ENCODE peak calls at places on chromosomes 2 and 18, in ten cellular contexts. One of them, this sample, is unnamed. For H3K4me1, the result is how much of the 10 kb centered on the place peaks cover.

GRCh38 chr2:23503682-23504081 is 118.7 kb downstream of the KLHL29 start:
- DNase-seq in ovary: no peak
- DNase-seq in kidney: peak
- DNase-seq in SJSA1: no peak
- DNase-seq in Karpas-422: no peak
- DNase-seq in astrocyte: no peak
- DNase-seq in H1: no peak
- DNase-seq in tibial nerve: no peak
- DNase-seq in heart left ventricle: no peak
- DNase-seq in sigmoid colon: no peak
- DNase-seq in this sample: no peak

GRCh38 chr2:184452907-184453306 is 145.4 kb upstream of the ZNF804A start:
- DNase-seq in kidney: no peak
- DNase-seq in tibial nerve: no peak
- DNase-seq in SJSA1: no peak
- DNase-seq in astrocyte: no peak
- DNase-seq in H1: no peak
- DNase-seq in sigmoid colon: no peak
- DNase-seq in ovary: no peak
- DNase-seq in Karpas-422: no peak
- DNase-seq in heart left ventricle: no peak
- DNase-seq in this sample: no peak

GRCh38 chr2:203740741-203741363 is 34.4 kb downstream of the CD28 start:
- DNase-seq in SJSA1: no peak
- DNase-seq in ovary: no peak
- DNase-seq in Karpas-422: no peak
- DNase-seq in sigmoid colon: no peak
- DNase-seq in kidney: no peak
- DNase-seq in tibial nerve: no peak
- DNase-seq in heart left ventricle: no peak
- DNase-seq in astrocyte: peak
- DNase-seq in H1: no peak
- DNase-seq in this sample: no peak

GRCh38 chr18:69528439-69528838 is 127.8 kb downstream of the DOK6 start:
- DNase-seq in H1: no peak
- DNase-seq in SJSA1: no peak
- DNase-seq in astrocyte: peak
- DNase-seq in kidney: no peak
- DNase-seq in Karpas-422: no peak
- DNase-seq in sigmoid colon: no peak
- DNase-seq in heart left ventricle: no peak
- DNase-seq in ovary: no peak
- DNase-seq in tibial nerve: no peak
- DNase-seq in this sample: no peak

GRCh38 chr2:157312866-157313486 is 12.6 kb downstream of the ERMN start:
- DNase-seq in kidney: no peak
- DNase-seq in sigmoid colon: no peak
- DNase-seq in astrocyte: no peak
- DNase-seq in SJSA1: no peak
- DNase-seq in H1: no peak
- DNase-seq in ovary: no peak
- DNase-seq in Karpas-422: no peak
- DNase-seq in heart left ventricle: no peak
- DNase-seq in tibial nerve: no peak
- DNase-seq in this sample: no peak

GRCh38 chr2:50419778-50420177 is 612.2 kb downstream of the NRXN1 start:
- DNase-seq in SJSA1: no peak
- DNase-seq in sigmoid colon: no peak
- DNase-seq in kidney: no peak
- DNase-seq in heart left ventricle: no peak
- DNase-seq in tibial nerve: no peak
- DNase-seq in ovary: no peak
- DNase-seq in Karpas-422: no peak
- DNase-seq in H1: no peak
- DNase-seq in astrocyte: no peak
- DNase-seq in this sample: no peak

GRCh38 chr2:222819722-222820333 is 41.0 kb upstream of the ACSL3 start:
- DNase-seq in SJSA1: no peak
- DNase-seq in tibial nerve: no peak
- DNase-seq in heart left ventricle: no peak
- DNase-seq in sigmoid colon: no peak
- DNase-seq in Karpas-422: no peak
- DNase-seq in ovary: no peak
- DNase-seq in kidney: no peak
- DNase-seq in H1: no peak
- DNase-seq in astrocyte: peak
- DNase-seq in this sample: no peak

GRCh38 chr18:63148449-63149199 is 170.9 kb downstream of the BCL2 start:
- DNase-seq in ovary: peak
- DNase-seq in tibial nerve: no peak
- DNase-seq in astrocyte: peak
- DNase-seq in heart left ventricle: no peak
- DNase-seq in Karpas-422: no peak
- DNase-seq in sigmoid colon: peak
- DNase-seq in SJSA1: peak
- DNase-seq in H1: no peak
- DNase-seq in kidney: no peak
- DNase-seq in this sample: no peak

GRCh38 chr2:144660518-144661316 is 140.8 kb upstream of the ZEB2 start:
- DNase-seq in SJSA1: peak
- DNase-seq in heart left ventricle: no peak
- DNase-seq in H1: no peak
- DNase-seq in Karpas-422: no peak
- DNase-seq in astrocyte: peak
- DNase-seq in tibial nerve: no peak
- DNase-seq in ovary: no peak
- DNase-seq in sigmoid colon: no peak
- DNase-seq in kidney: no peak
- DNase-seq in this sample: no peak

GRCh38 chr2:33033524-33034150 is 86.9 kb downstream of the LTBP1 start:
- DNase-seq in astrocyte: peak
- DNase-seq in heart left ventricle: no peak
- DNase-seq in ovary: no peak
- DNase-seq in SJSA1: peak
- DNase-seq in H1: no peak
- DNase-seq in sigmoid colon: no peak
- DNase-seq in kidney: no peak
- DNase-seq in tibial nerve: no peak
- DNase-seq in Karpas-422: no peak
- DNase-seq in this sample: no peak

GRCh38 chr18:13577091-13577697 is 149.2 kb downstream of the FAM210A start:
- DNase-seq in ovary: no peak
- DNase-seq in astrocyte: peak
- DNase-seq in kidney: no peak
- DNase-seq in Karpas-422: peak
- DNase-seq in sigmoid colon: no peak
- DNase-seq in heart left ventricle: no peak
- DNase-seq in H1: no peak
- DNase-seq in tibial nerve: no peak
- DNase-seq in SJSA1: no peak
- DNase-seq in this sample: no peak

GRCh38 chr2:63035686-63036085 is 14.9 kb upstream of the OTX1 start:
- DNase-seq in Karpas-422: no peak
- DNase-seq in heart left ventricle: no peak
- DNase-seq in astrocyte: no peak
- DNase-seq in ovary: no peak
- DNase-seq in H1: no peak
- DNase-seq in sigmoid colon: no peak
- DNase-seq in SJSA1: no peak
- DNase-seq in tibial nerve: no peak
- DNase-seq in kidney: no peak
- DNase-seq in this sample: no peak

GRCh38 chr18:37452697-37453385 is 112.8 kb downstream of the CELF4 start:
- DNase-seq in ovary: peak
- DNase-seq in heart left ventricle: no peak
- DNase-seq in sigmoid colon: no peak
- DNase-seq in H1: no peak
- DNase-seq in astrocyte: peak
- DNase-seq in Karpas-422: no peak
- DNase-seq in kidney: no peak
- DNase-seq in tibial nerve: no peak
- DNase-seq in SJSA1: no peak
- DNase-seq in this sample: no peak

GRCh38 chr2:64750001-64750816 is 96.5 kb upstream of the SERTAD2 start:
- DNase-seq in Karpas-422: peak
- DNase-seq in SJSA1: no peak
- DNase-seq in sigmoid colon: peak
- DNase-seq in heart left ventricle: peak
- DNase-seq in tibial nerve: peak
- DNase-seq in H1: no peak
- DNase-seq in ovary: peak
- DNase-seq in kidney: peak
- DNase-seq in astrocyte: peak
- DNase-seq in this sample: peak

GRCh38 chr2:147818741-147819140 is 26.1 kb upstream of the ACVR2A start:
- DNase-seq in astrocyte: peak
- DNase-seq in H1: no peak
- DNase-seq in tibial nerve: no peak
- DNase-seq in kidney: no peak
- DNase-seq in ovary: no peak
- DNase-seq in heart left ventricle: no peak
- DNase-seq in SJSA1: no peak
- DNase-seq in sigmoid colon: no peak
- DNase-seq in Karpas-422: no peak
- DNase-seq in this sample: no peak

GRCh38 chr2:44005831-44006230 is 10.0 kb upstream of the LRPPRC start:
- DNase-seq in ovary: no peak
- DNase-seq in tibial nerve: no peak
- DNase-seq in SJSA1: no peak
- DNase-seq in H1: no peak
- DNase-seq in kidney: no peak
- DNase-seq in Karpas-422: no peak
- DNase-seq in heart left ventricle: no peak
- DNase-seq in astrocyte: peak
- DNase-seq in sigmoid colon: no peak
- DNase-seq in this sample: no peak

GRCh38 chr2:96856776-96857673 is 791 bp downstream of the ANKRD39 start:
- DNase-seq in tibial nerve: no peak
- DNase-seq in sigmoid colon: peak
- DNase-seq in SJSA1: peak
- DNase-seq in kidney: peak
- DNase-seq in ovary: no peak
- DNase-seq in H1: no peak
- DNase-seq in astrocyte: no peak
- DNase-seq in heart left ventricle: peak
- DNase-seq in Karpas-422: peak
- DNase-seq in this sample: no peak

GRCh38 chr2:17184512-17184911 is 333.7 kb downstream of the RAD51AP2 start:
- DNase-seq in SJSA1: no peak
- DNase-seq in heart left ventricle: no peak
- DNase-seq in sigmoid colon: no peak
- DNase-seq in Karpas-422: no peak
- DNase-seq in ovary: no peak
- DNase-seq in tibial nerve: no peak
- DNase-seq in astrocyte: no peak
- DNase-seq in H1: no peak
- DNase-seq in kidney: no peak
- DNase-seq in this sample: no peak

GRCh38 chr2:20069756-20070155 is 18.3 kb upstream of the LAPTM4A start:
- DNase-seq in SJSA1: no peak
- DNase-seq in sigmoid colon: no peak
- DNase-seq in Karpas-422: no peak
- DNase-seq in heart left ventricle: no peak
- DNase-seq in astrocyte: no peak
- DNase-seq in ovary: no peak
- DNase-seq in kidney: no peak
- DNase-seq in tibial nerve: no peak
- DNase-seq in H1: no peak
- DNase-seq in this sample: no peak
- H3K4me1 ChIP-seq in SJSA1: half or more
- H3K4me1 ChIP-seq in sigmoid colon: half or more
- H3K4me1 ChIP-seq in Karpas-422: under half
- H3K4me1 ChIP-seq in heart left ventricle: under half
- H3K4me1 ChIP-seq in astrocyte: under half
- H3K4me1 ChIP-seq in ovary: under half
- H3K4me1 ChIP-seq in kidney: under half
- H3K4me1 ChIP-seq in tibial nerve: under half
- H3K4me1 ChIP-seq in H1: under half
- H3K4me1 ChIP-seq in this sample: under half

GRCh38 chr2:55922488-55922887 is 1.1 kb downstream of the EFEMP1 start:
- DNase-seq in astrocyte: peak
- DNase-seq in heart left ventricle: no peak
- DNase-seq in Karpas-422: no peak
- DNase-seq in SJSA1: no peak
- DNase-seq in H1: no peak
- DNase-seq in ovary: peak
- DNase-seq in tibial nerve: no peak
- DNase-seq in kidney: no peak
- DNase-seq in sigmoid colon: no peak
- DNase-seq in this sample: no peak
- H3K4me3 ChIP-seq in astrocyte: peak
- H3K4me3 ChIP-seq in heart left ventricle: peak
- H3K4me3 ChIP-seq in Karpas-422: no peak
- H3K4me3 ChIP-seq in SJSA1: peak
- H3K4me3 ChIP-seq in H1: peak
- H3K4me3 ChIP-seq in ovary: peak
- H3K4me3 ChIP-seq in tibial nerve: peak
- H3K4me3 ChIP-seq in kidney: peak
- H3K4me3 ChIP-seq in sigmoid colon: peak
- H3K4me3 ChIP-seq in this sample: peak

DNA sequence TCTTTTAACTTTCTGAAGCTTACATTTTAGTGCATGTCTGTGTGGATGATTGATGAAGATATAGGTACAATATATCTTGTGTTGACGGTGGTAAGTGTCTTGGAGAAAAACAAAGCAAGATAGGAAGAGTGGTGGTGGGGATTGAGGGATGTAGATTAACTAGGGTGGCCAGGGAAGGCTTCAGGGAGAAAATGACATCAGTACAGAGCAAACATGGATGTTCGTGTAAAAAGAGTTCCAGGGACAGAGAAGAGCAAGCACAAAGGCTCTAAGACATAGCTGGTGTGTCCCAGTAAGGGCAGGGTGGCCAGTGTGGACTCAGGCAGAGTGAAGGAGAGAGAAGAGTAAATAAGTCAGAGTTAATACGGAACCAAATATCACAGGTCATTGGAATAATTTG is 2.7 kb upstream of the CERS6 start:
- DNase-seq in SJSA1: no peak
- DNase-seq in tibial nerve: no peak
- DNase-seq in astrocyte: no peak
- DNase-seq in Karpas-422: no peak
- DNase-seq in ovary: no peak
- DNase-seq in heart left ventricle: no peak
- DNase-seq in sigmoid colon: no peak
- DNase-seq in H1: no peak
- DNase-seq in kidney: no peak
- DNase-seq in this sample: no peak
- H3K4me1 ChIP-seq in SJSA1: under half
- H3K4me1 ChIP-seq in tibial nerve: under half
- H3K4me1 ChIP-seq in astrocyte: under half
- H3K4me1 ChIP-seq in Karpas-422: under half
- H3K4me1 ChIP-seq in ovary: under half
- H3K4me1 ChIP-seq in heart left ventricle: under half
- H3K4me1 ChIP-seq in sigmoid colon: under half
- H3K4me1 ChIP-seq in H1: under half
- H3K4me1 ChIP-seq in kidney: under half
- H3K4me1 ChIP-seq in this sample: under half

DNA sequence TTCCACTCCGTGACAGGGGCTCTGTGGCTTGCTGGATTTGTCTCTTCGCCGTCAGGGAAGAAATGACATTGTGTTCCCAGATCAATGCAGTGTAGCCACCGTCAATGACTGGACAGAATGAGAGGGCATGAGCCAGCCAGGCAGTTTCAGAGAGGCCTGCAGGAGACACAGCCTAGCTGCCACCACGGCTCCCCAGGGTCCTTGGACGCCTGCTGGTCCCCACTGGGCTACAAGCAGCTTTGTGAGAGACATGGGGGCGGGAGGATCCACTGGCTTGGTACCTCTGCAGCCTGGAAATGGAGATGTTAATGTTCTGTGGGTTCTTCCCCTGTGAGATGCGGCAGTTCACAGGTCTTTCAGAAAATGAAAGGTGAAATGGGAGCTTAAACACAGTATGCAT is 12.1 kb upstream of the AMER3 start:
- DNase-seq in sigmoid colon: no peak
- DNase-seq in heart left ventricle: no peak
- DNase-seq in astrocyte: no peak
- DNase-seq in H1: no peak
- DNase-seq in kidney: no peak
- DNase-seq in SJSA1: no peak
- DNase-seq in ovary: no peak
- DNase-seq in tibial nerve: no peak
- DNase-seq in Karpas-422: no peak
- DNase-seq in this sample: no peak
- H3K4me3 ChIP-seq in sigmoid colon: no peak
- H3K4me3 ChIP-seq in heart left ventricle: no peak
- H3K4me3 ChIP-seq in astrocyte: no peak
- H3K4me3 ChIP-seq in H1: no peak
- H3K4me3 ChIP-seq in kidney: no peak
- H3K4me3 ChIP-seq in SJSA1: no peak
- H3K4me3 ChIP-seq in ovary: no peak
- H3K4me3 ChIP-seq in tibial nerve: no peak
- H3K4me3 ChIP-seq in Karpas-422: no peak
- H3K4me3 ChIP-seq in this sample: no peak